ENCODE peak calls at places on chromosomes 12 and 14, in five cellular contexts. S is BE2C, E is A673, C is fibroblast of lung, M is cardiac muscle cell. K is an unnamed sample.

GRCh38 chr14:47899685-47900084 is 224.3 kb upstream of the MDGA2 start:
- DNase-seq in S (no peak), M (no peak), E (no peak), C (no peak), K (no peak)

GRCh38 chr14:89504602-89505320 is 87.7 kb upstream of the FOXN3 start:
- DNase-seq in M (no peak), C (peak), E (no peak), S (no peak), K (peak)

GRCh38 chr14:76133103-76133502 is 18.6 kb upstream of the GPATCH2L start:
- DNase-seq in M (peak), S (no peak), C (peak), E (peak), K (peak)

GRCh38 chr14:101183376-101184103 is 280.0 kb upstream of the RTL1 start:
- DNase-seq in E (peak), S (peak), C (no peak), M (peak), K (no peak)

GRCh38 chr14:73393375-73393774 is 65.0 kb downstream of the NUMB start:
- DNase-seq in C (no peak), E (no peak), S (no peak), M (no peak), K (no peak)

GRCh38 chr14:92938235-92938875 is 15.4 kb downstream of the CHGA start:
- DNase-seq in C (no peak), M (no peak), E (no peak), S (peak), K (no peak)

GRCh38 chr12:5467941-5468340 is 36.0 kb downstream of the NTF3 start:
- DNase-seq in S (no peak), E (no peak), C (no peak), M (no peak), K (no peak)

GRCh38 chr12:46965880-46966279 is 113.5 kb upstream of the PCED1B start:
- DNase-seq in E (no peak), C (no peak), M (peak), S (no peak), K (no peak)

GRCh38 chr12:93563807-93564538 is 8.5 kb upstream of the SOCS2 start:
- DNase-seq in S (no peak), E (peak), M (peak), C (peak), K (no peak)

GRCh38 chr12:30438526-30439120 is 257.0 kb downstream of the IPO8 start:
- DNase-seq in C (no peak), S (no peak), M (no peak), E (no peak), K (no peak)

GRCh38 chr14:49687942-49688700 is at the start of gene POLE2:
- DNase-seq in M (peak), C (peak), E (peak), S (peak), K (no peak)

GRCh38 chr12:113310489-113310888 is 24.4 kb downstream of the SLC8B1 start:
- DNase-seq in M (no peak), C (no peak), E (peak), S (no peak), K (no peak)

GRCh38 chr12:51821423-51822260 is 26.9 kb downstream of the FIGNL2 start:
- DNase-seq in E (no peak), M (no peak), S (no peak), C (no peak), K (no peak)

GRCh38 chr12:106084048-106084671 is 54.6 kb downstream of the NUAK1 start:
- DNase-seq in M (no peak), E (peak), S (no peak), C (peak), K (peak)

GRCh38 chr14:77086017-77086727 is 11.9 kb upstream of the CIPC start:
- DNase-seq in M (peak), C (peak), S (no peak), E (no peak), K (no peak)

GRCh38 chr12:93167841-93168492 is 209.8 kb upstream of the NUDT4 start:
- DNase-seq in M (peak), E (peak), S (no peak), C (peak), K (peak)

GRCh38 chr12:126617312-126617711 is 1552.1 kb downstream of the AACS start:
- DNase-seq in E (peak), S (peak), C (no peak), M (no peak), K (no peak)

GRCh38 chr12:104448031-104448430 is 8.7 kb upstream of the CHST11 start:
- DNase-seq in E (no peak), C (no peak), S (no peak), M (no peak), K (no peak)

GRCh38 chr12:18521461-18521860 is 216.4 kb downstream of the PLCZ1 start:
- DNase-seq in M (no peak), E (no peak), S (peak), C (no peak), K (no peak)

GRCh38 chr12:76551482-76551888 is 8.1 kb downstream of the OSBPL8 start:
- DNase-seq in M (no peak), E (no peak), C (no peak), S (peak), K (no peak)
- H3K4me3 ChIP-seq in M (no peak), E (no peak), C (no peak), S (no peak), K (no peak)

GRCh38 chr12:6961695-6962284 is 8.7 kb downstream of the PHB2 start:
- DNase-seq in M (peak), C (peak), S (peak), E (peak), K (no peak)

GRCh38 chr12:6963016-6963731 is 7.3 kb downstream of the PHB2 start:
- DNase-seq in C (no peak), S (no peak), E (no peak), M (no peak), K (no peak)

GRCh38 chr12:6961278-6961694 is 9.2 kb downstream of the PHB2 start:
- DNase-seq in S (peak), M (no peak), E (peak), C (peak), K (no peak)

GRCh38 chr12:6963741-6964446 is 6.6 kb downstream of the PHB2 start:
- DNase-seq in C (no peak), S (no peak), M (no peak), E (no peak), K (no peak)

DNA sequence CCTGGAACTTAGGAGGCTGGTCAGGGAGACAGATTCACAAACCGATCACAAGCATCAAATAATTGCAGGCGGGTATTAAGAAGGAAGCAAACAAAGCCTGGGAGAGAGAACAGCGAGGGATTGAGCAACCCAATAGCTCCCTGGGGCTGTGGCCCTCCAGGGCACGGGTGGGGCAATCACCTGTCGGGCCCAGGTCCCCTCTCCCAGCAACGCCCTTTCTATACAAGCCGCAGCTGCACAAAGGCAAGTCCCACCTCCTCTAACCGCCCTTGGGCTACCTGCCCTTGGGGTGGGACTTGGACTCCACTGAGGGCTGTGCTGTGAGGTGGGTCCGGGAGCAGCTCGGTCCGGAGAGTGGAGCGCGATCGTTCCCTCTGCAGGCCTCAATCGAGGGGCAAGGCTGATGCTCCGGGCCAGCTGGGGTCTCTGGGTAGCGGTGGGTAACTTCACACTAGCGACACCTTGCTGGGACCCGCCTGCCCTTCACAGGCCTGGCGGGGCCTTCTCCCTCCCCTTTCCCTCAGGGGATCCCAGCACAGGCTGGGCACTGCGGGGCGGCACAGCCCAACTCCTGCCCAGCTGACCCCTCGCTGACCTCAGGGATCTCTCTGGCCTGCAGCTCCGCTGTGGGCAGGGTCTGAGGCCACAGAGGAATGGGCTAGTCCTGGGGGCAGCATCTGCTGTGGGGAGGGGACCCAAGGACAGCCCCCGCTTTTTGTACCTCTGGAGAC is 8.0 kb downstream of the PHB2 start:
- DNase-seq in E (no peak), M (peak), S (no peak), C (no peak), K (no peak)
- H3K4me3 ChIP-seq in E (peak), M (no peak), S (peak), C (no peak), K (no peak)

DNA sequence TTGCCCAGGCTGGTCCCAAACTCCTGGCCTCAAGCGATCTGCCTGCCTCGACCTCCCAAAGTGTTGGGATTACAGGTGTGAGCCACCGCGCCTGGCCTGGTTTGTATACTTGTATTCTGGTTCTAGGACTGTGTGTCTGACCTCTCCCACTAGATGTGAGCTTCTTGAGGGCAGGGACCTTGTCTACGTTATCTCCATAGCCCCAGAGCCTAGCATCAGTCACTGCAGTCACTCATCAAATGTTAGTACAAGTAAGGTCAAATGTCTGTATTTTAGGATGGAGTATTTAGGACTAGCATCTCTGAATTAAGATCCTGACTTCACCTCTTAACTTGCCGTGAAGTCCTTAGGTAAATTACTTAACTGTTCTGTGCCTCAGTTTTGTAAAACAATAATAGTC is 2.9 kb downstream of the RILPL2 start:
- DNase-seq in E (no peak), C (no peak), M (no peak), S (no peak), K (no peak)
- H3K4me3 ChIP-seq in E (no peak), C (no peak), M (no peak), S (no peak), K (no peak)

GRCh38 chr14:28773917-28774691 is 7.5 kb downstream of the FOXG1 start:
- DNase-seq in C (peak), E (peak), M (peak), S (no peak), K (peak)

GRCh38 chr14:28776482-28777266 is 10.1 kb downstream of the FOXG1 start:
- DNase-seq in C (no peak), S (no peak), E (no peak), M (no peak), K (no peak)

GRCh38 chr14:28773176-28773575 is 6.6 kb downstream of the FOXG1 start:
- DNase-seq in M (no peak), S (no peak), E (no peak), C (no peak), K (no peak)

GRCh38 chr14:28772613-28773012 is 6.0 kb downstream of the FOXG1 start:
- DNase-seq in E (no peak), C (peak), M (no peak), S (no peak), K (no peak)

GRCh38 chr14:28774764-28775738 is 8.5 kb downstream of the FOXG1 start:
- DNase-seq in S (no peak), C (no peak), M (no peak), E (no peak), K (no peak)
- H3K4me3 ChIP-seq in S (no peak), C (no peak), M (no peak), E (no peak), K (peak)

GRCh38 chr12:98503343-98503592 is 12.1 kb upstream of the TMPO start:
- DNase-seq in C (peak), S (peak), M (peak), E (peak), K (peak)
- H3K4me3 ChIP-seq in C (peak), S (peak), M (peak), E (peak), K (peak)

GRCh38 chr12:69689638-69690037 is 9.5 kb downstream of the BEST3 start:
- DNase-seq in E (no peak), S (no peak), M (no peak), C (no peak), K (no peak)

GRCh38 chr12:69686731-69687130 is 12.4 kb downstream of the BEST3 start:
- DNase-seq in M (no peak), C (no peak), E (no peak), S (no peak), K (no peak)

GRCh38 chr12:69688021-69688420 is 11.1 kb downstream of the BEST3 start:
- DNase-seq in E (no peak), M (peak), C (peak), S (no peak), K (no peak)

GRCh38 chr12:69687390-69687789 is 11.7 kb downstream of the BEST3 start:
- DNase-seq in S (no peak), E (no peak), M (no peak), C (peak), K (no peak)

GRCh38 chr12:69688496-69689427 is 10.3 kb downstream of the BEST3 start:
- DNase-seq in E (peak), M (peak), S (peak), C (peak), K (peak)
- H3K4me3 ChIP-seq in E (no peak), M (no peak), S (no peak), C (no peak), K (no peak)

DNA sequence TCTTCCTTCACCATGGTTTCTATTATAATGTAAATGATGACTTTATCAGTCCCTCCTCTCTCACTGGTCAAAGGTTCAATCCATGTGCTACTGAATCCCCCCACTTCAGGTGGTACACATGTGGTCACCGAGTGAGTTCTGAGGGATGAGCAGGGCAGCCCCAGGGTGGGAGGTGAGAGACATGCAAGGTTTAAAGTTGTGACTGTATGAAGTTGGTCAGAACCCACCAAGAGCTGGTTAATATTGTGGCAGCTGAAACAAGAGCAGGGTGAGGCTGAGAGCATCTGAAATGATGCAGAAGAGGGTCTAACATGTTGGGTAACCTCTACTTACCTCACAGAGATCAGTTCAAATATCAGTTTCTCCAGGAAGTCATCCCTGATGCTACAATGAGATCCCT is 444.7 kb upstream of the FBXO33 start:
- DNase-seq in M (no peak), S (no peak), C (no peak), E (no peak), K (no peak)
- H3K4me3 ChIP-seq in M (no peak), S (no peak), C (no peak), E (no peak), K (no peak)

GRCh38 chr12:26179829-26180228 is 15.5 kb upstream of the SSPN start:
- DNase-seq in S (no peak), C (no peak), M (no peak), E (no peak), K (no peak)
- H3K4me3 ChIP-seq in S (no peak), C (no peak), M (no peak), E (no peak), K (no peak)

DNA sequence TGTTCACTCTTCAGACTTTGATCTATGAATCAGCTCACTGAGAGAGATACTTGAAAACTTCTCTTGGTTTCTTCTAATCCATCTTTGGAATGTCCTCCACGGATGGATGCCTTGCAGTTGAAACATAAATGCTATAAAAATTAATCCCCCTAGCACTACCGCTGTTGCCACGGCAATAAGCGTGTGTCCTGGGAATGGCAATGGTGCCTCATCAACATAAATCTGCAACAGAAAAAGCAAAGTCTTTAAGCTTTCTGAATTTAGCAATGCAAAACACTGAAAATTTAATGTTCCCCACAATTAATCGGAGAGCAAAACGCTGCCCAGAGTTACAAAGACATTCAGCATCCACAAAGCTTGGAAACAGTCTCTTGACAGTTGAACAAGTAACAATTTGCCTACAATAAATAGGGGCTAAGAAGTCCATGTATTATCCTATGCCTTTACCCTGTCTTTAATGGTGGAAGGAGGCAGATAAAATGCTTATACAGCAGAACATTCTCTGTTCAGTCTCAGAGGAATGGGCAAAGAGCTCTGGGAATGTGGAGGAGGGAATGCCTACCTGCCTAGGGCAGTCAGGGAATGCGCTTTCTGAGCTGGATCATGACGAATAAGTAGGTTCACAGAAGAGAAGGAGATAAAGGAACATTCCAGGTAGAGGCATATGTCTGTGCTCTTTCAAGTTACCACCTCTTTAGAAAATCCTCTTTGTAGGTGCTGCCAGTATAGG is 70.9 kb upstream of the PPP4R3A start:
- DNase-seq in M (no peak), C (no peak), E (peak), S (no peak), K (no peak)
- H3K4me3 ChIP-seq in M (no peak), C (no peak), E (no peak), S (no peak), K (no peak)

DNA sequence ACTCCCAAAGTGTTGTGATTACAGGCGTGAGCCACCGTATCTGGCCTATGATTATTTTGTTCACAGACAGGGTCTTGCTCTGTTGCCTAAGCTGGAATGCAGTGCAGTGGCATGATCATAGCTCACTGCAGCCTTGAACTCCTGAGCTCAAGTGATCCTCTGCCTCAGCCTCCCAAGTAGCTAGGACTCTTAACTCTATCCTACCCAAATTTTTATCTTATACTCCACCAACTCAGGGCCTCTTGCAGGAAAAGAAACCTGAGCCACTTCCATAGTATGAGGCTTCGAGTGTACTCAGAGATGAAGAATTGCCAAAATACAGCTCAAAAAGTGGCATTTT is 828 bp downstream of the MMAB start:
- DNase-seq in M (no peak), S (no peak), E (no peak), C (no peak), K (no peak)
- H3K4me3 ChIP-seq in M (peak), S (peak), E (peak), C (no peak), K (peak)